ENCODE peak calls at places on chromosomes 5 and 9, in six cellular contexts. Y is AG10803, K is astrocyte of the cerebellum, C is Peyer's patch, O is PC-9, A is lung. G is an unnamed sample.

GRCh38 chr5:17024686-17025180 is 88.6 kb upstream of the MYO10 start:
- DNase-seq in Y (peak), O (no peak), K (no peak), C (no peak), A (no peak), G (no peak)

GRCh38 chr5:139975942-139976341 is 67.2 kb downstream of the NRG2 start:
- DNase-seq in Y (no peak), O (no peak), A (no peak), K (no peak), C (no peak), G (no peak)

GRCh38 chr5:172958268-172959046 is 767 bp upstream of the RPL26L1 start:
- DNase-seq in C (peak), A (peak), Y (peak), K (no peak), O (peak), G (no peak)

GRCh38 chr9:86585422-86586143 is 231.4 kb upstream of the TUT7 start:
- DNase-seq in Y (no peak), O (no peak), C (no peak), A (no peak), K (no peak), G (no peak)

GRCh38 chr5:141746395-141746794 is 64.4 kb upstream of the ARAP3 start:
- DNase-seq in K (no peak), O (no peak), Y (no peak), C (no peak), A (no peak), G (no peak)

GRCh38 chr5:127254729-127255284 is 35.8 kb upstream of the MEGF10 start:
- DNase-seq in Y (peak), A (no peak), K (peak), C (no peak), O (no peak), G (peak)

GRCh38 chr9:135286961-135287360 is 192.6 kb upstream of the PPP1R26 start:
- DNase-seq in A (no peak), K (no peak), Y (no peak), O (no peak), C (no peak), G (no peak)

GRCh38 chr5:76704131-76704663 is 11.7 kb upstream of the F2R start:
- DNase-seq in Y (no peak), A (no peak), C (no peak), O (peak), K (no peak), G (no peak)

GRCh38 chr5:121681200-121681855 is 170.4 kb upstream of the FTMT start:
- DNase-seq in C (no peak), K (no peak), O (peak), A (no peak), Y (no peak), G (no peak)

GRCh38 chr5:159515909-159516415 is 185.7 kb upstream of the IL12B start:
- DNase-seq in Y (peak), K (peak), A (peak), O (peak), C (peak), G (no peak)

GRCh38 chr5:126988021-126988569 is 42.3 kb downstream of the MARCHF3 start:
- DNase-seq in K (no peak), A (no peak), Y (no peak), C (no peak), O (no peak), G (no peak)

GRCh38 chr5:82497242-82497641 is 219.1 kb upstream of the RPS23 start:
- DNase-seq in A (no peak), Y (no peak), K (no peak), C (no peak), O (no peak), G (no peak)

GRCh38 chr5:151231359-151231758 is 7.5 kb upstream of the CCDC69 start:
- DNase-seq in O (no peak), Y (no peak), A (no peak), C (no peak), K (no peak), G (no peak)

GRCh38 chr5:54882101-54882500 is 103.3 kb downstream of the ESM1 start:
- DNase-seq in C (no peak), Y (no peak), K (no peak), A (no peak), O (no peak), G (no peak)

GRCh38 chr9:133989554-133990365 is 2.4 kb downstream of the VAV2 start:
- DNase-seq in Y (no peak), O (no peak), K (no peak), A (no peak), C (peak), G (no peak)

GRCh38 chr9:37790096-37790495 is 5.2 kb upstream of the EXOSC3 start:
- DNase-seq in K (no peak), O (no peak), C (no peak), A (no peak), Y (no peak), G (no peak)

GRCh38 chr5:170450041-170450660 is 53.7 kb upstream of the KCNIP1 start:
- DNase-seq in K (no peak), Y (no peak), O (no peak), A (no peak), C (no peak), G (no peak)

GRCh38 chr5:168714046-168714445 is 134.9 kb upstream of the PANK3 start:
- DNase-seq in Y (peak), A (no peak), C (no peak), K (no peak), O (no peak), G (no peak)

GRCh38 chr5:24162343-24162742 is 482.4 kb downstream of the CDH10 start:
- DNase-seq in C (no peak), O (no peak), Y (no peak), A (no peak), K (no peak), G (no peak)

GRCh38 chr5:141094481-141095262 is at the start of gene PCDHB2:
- DNase-seq in K (no peak), A (no peak), O (no peak), Y (peak), C (no peak), G (no peak)

GRCh38 chr5:74543162-74543995 is 97.1 kb downstream of the ENC1 start:
- DNase-seq in Y (peak), K (peak), A (no peak), O (peak), C (no peak), G (peak)

GRCh38 chr5:149728303-149728702 is 1.8 kb upstream of the PPARGC1B start:
- DNase-seq in Y (no peak), O (no peak), K (peak), A (no peak), C (no peak), G (no peak)

GRCh38 chr5:57501414-57502321 is 19.1 kb upstream of the ACTBL2 start:
- DNase-seq in Y (no peak), O (no peak), C (no peak), K (no peak), A (no peak), G (no peak)

GRCh38 chr9:88835038-88835466 is 156.2 kb upstream of the S1PR3 start:
- DNase-seq in A (no peak), O (no peak), Y (peak), K (peak), C (no peak), G (no peak)

GRCh38 chr5:52710972-52711596 is 76.6 kb upstream of the ITGA1 start:
- DNase-seq in A (no peak), O (no peak), K (no peak), Y (no peak), C (no peak), G (no peak)

GRCh38 chr5:149915392-149916260 is 29.0 kb downstream of the PDE6A start:
- DNase-seq in A (no peak), Y (no peak), K (no peak), C (no peak), O (peak), G (no peak)

GRCh38 chr9:69120380-69121154 is 53.5 kb upstream of the TJP2 start:
- DNase-seq in A (peak), C (peak), O (peak), Y (no peak), K (no peak), G (no peak)

GRCh38 chr9:97297889-97298288 is 9.6 kb upstream of the CCDC180 start:
- DNase-seq in Y (no peak), C (no peak), K (no peak), A (no peak), O (no peak), G (no peak)

GRCh38 chr5:73591102-73591695 is 25.7 kb downstream of the UTP15 start:
- DNase-seq in O (peak), A (peak), K (peak), Y (peak), C (no peak), G (peak)

GRCh38 chr5:956941-957729 is 51.5 kb upstream of the NKD2 start:
- DNase-seq in O (peak), K (peak), A (no peak), C (peak), Y (peak), G (peak)

GRCh38 chr5:11854926-11855325 is 49.3 kb downstream of the CTNND2 start:
- DNase-seq in O (no peak), K (no peak), C (no peak), A (no peak), Y (no peak), G (peak)

GRCh38 chr5:142597546-142598337 is 88.1 kb downstream of the FGF1 start:
- DNase-seq in A (no peak), C (no peak), K (no peak), O (peak), Y (peak), G (peak)

GRCh38 chr9:19378154-19378553 is 1.9 kb downstream of the RPS6 start:
- DNase-seq in K (no peak), C (no peak), O (no peak), A (no peak), Y (peak), G (no peak)
- H3K4me3 ChIP-seq in K (peak), C (peak), O (peak), A (no peak), Y (peak), G (peak)

DNA sequence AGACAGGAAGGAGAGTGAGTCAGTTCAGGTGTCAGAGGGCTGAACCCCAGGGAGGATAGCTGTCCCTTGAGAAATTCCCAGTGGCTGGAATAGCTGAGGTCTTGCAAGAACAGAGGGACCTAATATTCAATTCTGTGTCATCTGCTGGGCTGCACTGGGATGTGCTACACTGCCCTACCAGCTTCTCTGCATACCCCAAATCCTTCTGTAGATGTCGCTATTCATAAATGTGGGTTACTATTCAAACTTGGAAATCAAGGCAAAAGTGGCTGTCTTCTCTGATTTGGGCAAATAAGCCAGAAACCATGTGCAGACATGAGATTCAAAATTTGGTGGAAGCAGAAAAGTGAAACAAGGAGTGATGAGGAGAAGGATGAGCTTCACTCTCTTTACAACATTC is 16.3 kb downstream of the TNFSF8 start:
- DNase-seq in C (no peak), Y (no peak), O (peak), A (no peak), K (no peak), G (no peak)
- TF ChIP-seq CTCF in C (no peak), Y (peak), O (peak), A (no peak), K (peak), G (peak)

DNA sequence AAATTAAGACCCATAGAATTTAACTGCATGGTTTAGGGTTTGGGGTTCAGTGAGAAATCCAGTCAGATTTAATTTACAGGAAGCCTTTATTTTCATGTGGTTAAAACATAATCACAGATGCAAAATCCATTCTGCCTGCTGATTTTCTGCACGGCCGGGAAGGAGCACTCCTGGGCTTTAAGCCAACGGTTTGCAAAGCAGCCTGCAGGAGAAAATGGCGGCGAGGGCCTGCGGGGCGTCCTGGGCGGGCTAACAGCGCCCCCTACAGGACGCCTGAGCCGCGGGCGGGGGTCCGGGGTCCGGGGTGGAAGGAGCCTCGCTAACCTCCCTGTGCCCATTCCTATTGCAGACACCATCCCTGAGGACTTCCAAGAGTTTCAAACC is 47.6 kb downstream of the THBS4 start:
- DNase-seq in K (peak), Y (peak), A (peak), C (peak), O (peak), G (peak)
- H3K4me3 ChIP-seq in K (no peak), Y (peak), A (no peak), C (no peak), O (peak), G (no peak)

DNA sequence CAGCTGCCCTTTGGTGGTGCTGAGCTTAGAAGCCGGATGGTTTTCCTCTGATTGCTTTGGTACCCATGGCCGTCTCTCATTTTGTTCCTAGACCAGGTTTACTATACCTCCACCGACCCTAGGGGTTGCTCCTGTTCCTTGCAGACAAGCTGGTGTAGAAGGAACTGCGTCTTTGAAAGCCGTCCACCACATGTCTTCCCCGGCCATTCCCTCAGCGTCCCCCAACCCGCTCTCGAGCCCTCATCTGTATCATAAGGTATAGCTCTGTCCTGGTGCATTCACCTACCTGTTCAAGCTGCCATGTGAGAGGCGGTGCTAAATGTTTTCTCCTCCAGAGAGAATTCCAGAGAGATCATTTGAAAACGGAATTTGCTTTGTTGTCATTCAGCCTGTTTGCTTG is 39.5 kb downstream of the TENT4A start:
- DNase-seq in A (no peak), C (peak), Y (no peak), O (no peak), K (no peak), G (no peak)
- TF ChIP-seq CTCF in A (no peak), C (no peak), Y (no peak), O (no peak), K (no peak), G (no peak)

DNA sequence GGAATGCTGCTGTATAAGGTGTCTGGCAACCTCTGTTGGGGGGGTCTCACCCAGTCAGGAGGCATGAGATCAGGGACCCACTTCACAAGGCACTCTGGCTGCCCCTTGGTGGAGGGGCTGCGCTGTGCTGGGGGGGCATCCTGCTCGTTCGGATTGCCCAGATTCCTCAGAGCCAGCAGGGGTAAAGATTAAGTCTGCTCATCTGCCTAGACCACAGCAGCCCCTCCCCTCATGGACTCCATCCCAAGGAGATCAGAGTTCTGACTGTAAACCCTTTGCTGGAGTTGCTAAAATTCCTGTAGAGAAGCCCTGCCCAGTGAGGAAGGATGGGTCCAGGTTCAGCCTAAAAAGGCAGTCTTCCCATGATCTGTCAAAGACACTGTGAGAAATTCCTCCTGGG is 262.0 kb upstream of the C9orf72 start:
- DNase-seq in Y (no peak), C (no peak), A (no peak), O (no peak), K (no peak), G (no peak)
- H3K4me3 ChIP-seq in Y (no peak), C (no peak), A (no peak), O (no peak), K (no peak), G (no peak)

DNA sequence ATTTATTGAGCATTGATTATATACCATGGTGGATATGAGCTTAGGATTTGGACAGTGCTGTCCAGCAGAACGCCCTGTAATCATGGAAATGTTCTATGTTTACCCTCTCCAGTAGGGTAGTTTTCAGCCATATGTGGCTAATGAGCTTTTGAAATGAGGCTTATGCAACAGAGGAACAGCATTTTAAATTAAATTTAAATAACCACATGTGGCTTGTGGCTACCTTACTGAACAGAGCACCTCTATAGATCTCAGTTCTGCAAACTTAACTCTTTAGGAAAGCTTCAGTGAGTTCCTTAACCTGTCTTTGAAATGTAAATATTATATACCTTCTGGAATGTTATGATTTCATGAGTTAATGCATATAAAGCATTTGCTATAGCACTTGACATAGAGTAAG is 59.2 kb downstream of the JMY start:
- DNase-seq in A (no peak), K (no peak), C (no peak), O (no peak), Y (no peak), G (no peak)
- TF ChIP-seq CTCF in A (no peak), K (no peak), C (no peak), O (no peak), Y (no peak), G (no peak)

DNA sequence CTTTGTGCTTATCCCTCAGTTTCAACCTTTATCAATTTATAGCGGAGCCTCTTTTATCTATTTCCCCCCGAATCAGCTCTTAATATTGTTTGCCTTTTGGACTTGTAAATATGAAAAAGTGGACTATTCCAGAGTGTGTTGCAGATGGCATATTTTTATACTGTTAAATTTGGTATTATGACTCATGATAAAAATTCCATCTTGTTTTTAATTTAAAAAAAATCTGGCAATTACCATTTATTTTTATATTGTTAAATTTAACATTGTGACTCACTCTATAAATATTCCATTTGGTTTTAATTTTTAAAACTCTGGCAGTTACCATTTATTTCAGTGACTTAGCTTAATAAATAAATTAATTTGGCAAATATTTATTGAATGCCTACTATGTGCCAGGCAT is 37.5 kb downstream of the RBM27 start:
- DNase-seq in C (no peak), K (no peak), Y (peak), A (no peak), O (no peak), G (no peak)
- H3K4me3 ChIP-seq in C (no peak), K (no peak), Y (no peak), A (no peak), O (no peak), G (no peak)

G was measured in retinal pigment epithelial cell.